ENCODE peak calls at places on chromosomes 11 and 22, in five cellular contexts. One of them, this sample, is unnamed.

GRCh38 chr11:1879342-1879940 is 12.3 kb downstream of the PRR33 start:
- DNase-seq in neuronal stem cell: no peak
- DNase-seq in mesenchymal stem cell: no peak
- DNase-seq in neural progenitor cell: no peak
- DNase-seq in A549: no peak
- DNase-seq in this sample: no peak

GRCh38 chr22:23278883-23279675 is 98.8 kb downstream of the BCR start:
- DNase-seq in neuronal stem cell: no peak
- DNase-seq in mesenchymal stem cell: no peak
- DNase-seq in neural progenitor cell: no peak
- DNase-seq in A549: peak; percentile 32
- DNase-seq in this sample: peak; percentile 49

GRCh38 chr11:110992481-110992880 is 253.0 kb upstream of the POU2AF2 start:
- DNase-seq in neuronal stem cell: no peak
- DNase-seq in mesenchymal stem cell: no peak
- DNase-seq in neural progenitor cell: no peak
- DNase-seq in A549: no peak
- DNase-seq in this sample: no peak

GRCh38 chr22:39365406-39365782 is 15.6 kb downstream of the SYNGR1 start:
- DNase-seq in neuronal stem cell: no peak
- DNase-seq in mesenchymal stem cell: no peak
- DNase-seq in neural progenitor cell: no peak
- DNase-seq in A549: no peak
- DNase-seq in this sample: no peak

GRCh38 chr11:85748455-85748891 is 62.5 kb downstream of the SYTL2 start:
- DNase-seq in neuronal stem cell: no peak
- DNase-seq in mesenchymal stem cell: no peak
- DNase-seq in neural progenitor cell: no peak
- DNase-seq in A549: no peak
- DNase-seq in this sample: peak; percentile 90

GRCh38 chr22:27980424-27981148 is 61.5 kb upstream of the PITPNB start:
- DNase-seq in neuronal stem cell: no peak
- DNase-seq in mesenchymal stem cell: no peak
- DNase-seq in neural progenitor cell: peak; percentile 59
- DNase-seq in A549: no peak
- DNase-seq in this sample: no peak

GRCh38 chr11:84012171-84012826 is 726.1 kb upstream of the CCDC90B start:
- DNase-seq in neuronal stem cell: no peak
- DNase-seq in mesenchymal stem cell: peak; percentile 12
- DNase-seq in neural progenitor cell: no peak
- DNase-seq in A549: no peak
- DNase-seq in this sample: no peak

GRCh38 chr22:35126993-35127392 is 61.0 kb downstream of the ISX start:
- DNase-seq in neuronal stem cell: no peak
- DNase-seq in mesenchymal stem cell: no peak
- DNase-seq in neural progenitor cell: no peak
- DNase-seq in A549: no peak
- DNase-seq in this sample: no peak

GRCh38 chr11:5247479-5248192 is 2.0 kb downstream of the HBG1 start:
- DNase-seq in neuronal stem cell: no peak
- DNase-seq in mesenchymal stem cell: no peak
- DNase-seq in neural progenitor cell: no peak
- DNase-seq in A549: no peak
- DNase-seq in this sample: no peak

GRCh38 chr22:48268771-48269552 is 1506.5 kb downstream of the TBC1D22A start:
- DNase-seq in neuronal stem cell: no peak
- DNase-seq in mesenchymal stem cell: no peak
- DNase-seq in neural progenitor cell: no peak
- DNase-seq in A549: no peak
- DNase-seq in this sample: no peak

GRCh38 chr11:18768472-18768901 is 23.1 kb downstream of the PTPN5 start:
- DNase-seq in neuronal stem cell: no peak
- DNase-seq in mesenchymal stem cell: no peak
- DNase-seq in neural progenitor cell: no peak
- DNase-seq in A549: no peak
- DNase-seq in this sample: no peak

GRCh38 chr22:43853328-43853931 is 8.9 kb downstream of the SULT4A1 start:
- DNase-seq in neuronal stem cell: no peak
- DNase-seq in mesenchymal stem cell: no peak
- DNase-seq in neural progenitor cell: no peak
- DNase-seq in A549: no peak
- DNase-seq in this sample: no peak

GRCh38 chr11:134276396-134277175 is 407 bp downstream of the GLB1L3 start:
- DNase-seq in neuronal stem cell: no peak
- DNase-seq in mesenchymal stem cell: no peak
- DNase-seq in neural progenitor cell: peak; percentile 56
- DNase-seq in A549: no peak
- DNase-seq in this sample: no peak

GRCh38 chr11:132804258-132804657 is 728.0 kb downstream of the OPCML start:
- DNase-seq in neuronal stem cell: no peak
- DNase-seq in mesenchymal stem cell: no peak
- DNase-seq in neural progenitor cell: peak; percentile 26
- DNase-seq in A549: no peak
- DNase-seq in this sample: no peak

GRCh38 chr11:27039873-27040272 is 742 bp upstream of the BBOX1 start:
- DNase-seq in neuronal stem cell: no peak
- DNase-seq in mesenchymal stem cell: no peak
- DNase-seq in neural progenitor cell: no peak
- DNase-seq in A549: no peak
- DNase-seq in this sample: no peak

GRCh38 chr11:113796663-113797259 is 17.2 kb downstream of the CLDN25 start:
- DNase-seq in neuronal stem cell: no peak
- DNase-seq in mesenchymal stem cell: peak; percentile 58
- DNase-seq in neural progenitor cell: peak; percentile 71
- DNase-seq in A549: peak; percentile 28
- DNase-seq in this sample: peak; percentile 74
- H3K4me2 ChIP-seq in neuronal stem cell: no peak overlapping the region
- H3K4me2 ChIP-seq in mesenchymal stem cell: no peak overlapping the region
- H3K4me2 ChIP-seq in neural progenitor cell: no peak overlapping the region
- H3K4me2 ChIP-seq in A549: no peak overlapping the region
- H3K4me2 ChIP-seq in this sample: no peak overlapping the region

GRCh38 chr11:57224537-57224936 is 12.5 kb downstream of the APLNR start:
- DNase-seq in neuronal stem cell: no peak
- DNase-seq in mesenchymal stem cell: no peak
- DNase-seq in neural progenitor cell: no peak
- DNase-seq in A549: peak; percentile 26
- DNase-seq in this sample: peak; percentile 56

GRCh38 chr11:57219021-57219627 is 17.9 kb downstream of the APLNR start:
- DNase-seq in neuronal stem cell: no peak
- DNase-seq in mesenchymal stem cell: no peak
- DNase-seq in neural progenitor cell: no peak
- DNase-seq in A549: no peak
- DNase-seq in this sample: no peak

GRCh38 chr11:57223601-57224000 is 13.4 kb downstream of the APLNR start:
- DNase-seq in neuronal stem cell: no peak
- DNase-seq in mesenchymal stem cell: no peak
- DNase-seq in neural progenitor cell: no peak
- DNase-seq in A549: no peak
- DNase-seq in this sample: no peak

GRCh38 chr11:57224126-57224525 is 12.9 kb downstream of the APLNR start:
- DNase-seq in neuronal stem cell: no peak
- DNase-seq in mesenchymal stem cell: no peak
- DNase-seq in neural progenitor cell: no peak
- DNase-seq in A549: no peak
- DNase-seq in this sample: no peak

DNA sequence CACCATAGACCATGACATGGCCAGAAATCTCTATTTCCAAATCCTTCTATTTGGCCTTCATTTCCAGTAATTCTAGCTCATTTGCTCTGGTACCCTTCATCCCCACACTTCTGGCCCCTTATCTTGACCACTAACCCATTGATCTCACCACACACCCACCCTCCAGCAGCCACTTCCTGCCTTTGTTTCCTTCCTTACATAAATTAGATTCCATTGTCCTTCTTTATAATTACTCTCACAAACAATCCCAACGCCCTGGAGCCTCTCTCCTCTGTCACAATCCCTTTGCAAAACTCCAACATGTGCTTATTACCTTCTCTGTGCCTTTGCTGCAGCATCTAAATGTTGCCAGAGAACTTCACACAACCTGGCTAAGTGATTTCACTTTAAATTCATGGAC is 14.8 kb downstream of the APLNR start:
- DNase-seq in neuronal stem cell: no peak
- DNase-seq in mesenchymal stem cell: no peak
- DNase-seq in neural progenitor cell: no peak
- DNase-seq in A549: no peak
- DNase-seq in this sample: no peak
- H3K4me2 ChIP-seq in neuronal stem cell: no peak overlapping the region
- H3K4me2 ChIP-seq in mesenchymal stem cell: no peak overlapping the region
- H3K4me2 ChIP-seq in neural progenitor cell: no peak overlapping the region
- H3K4me2 ChIP-seq in A549: no peak overlapping the region
- H3K4me2 ChIP-seq in this sample: no peak overlapping the region

GRCh38 chr11:28347351-28347750 is 239.2 kb downstream of the METTL15 start:
- DNase-seq in neuronal stem cell: no peak
- DNase-seq in mesenchymal stem cell: no peak
- DNase-seq in neural progenitor cell: no peak
- DNase-seq in A549: no peak
- DNase-seq in this sample: peak; percentile 4

GRCh38 chr11:28346209-28346608 is 238.0 kb downstream of the METTL15 start:
- DNase-seq in neuronal stem cell: no peak
- DNase-seq in mesenchymal stem cell: no peak
- DNase-seq in neural progenitor cell: no peak
- DNase-seq in A549: no peak
- DNase-seq in this sample: peak; percentile 44

GRCh38 chr11:28350216-28350615 is 242.0 kb downstream of the METTL15 start:
- DNase-seq in neuronal stem cell: no peak
- DNase-seq in mesenchymal stem cell: no peak
- DNase-seq in neural progenitor cell: no peak
- DNase-seq in A549: no peak
- DNase-seq in this sample: no peak

GRCh38 chr11:28343304-28344233 is 235.4 kb downstream of the METTL15 start:
- DNase-seq in neuronal stem cell: no peak
- DNase-seq in mesenchymal stem cell: peak; percentile 89
- DNase-seq in neural progenitor cell: no peak
- DNase-seq in A549: peak; percentile 24
- DNase-seq in this sample: peak; percentile 77

DNA sequence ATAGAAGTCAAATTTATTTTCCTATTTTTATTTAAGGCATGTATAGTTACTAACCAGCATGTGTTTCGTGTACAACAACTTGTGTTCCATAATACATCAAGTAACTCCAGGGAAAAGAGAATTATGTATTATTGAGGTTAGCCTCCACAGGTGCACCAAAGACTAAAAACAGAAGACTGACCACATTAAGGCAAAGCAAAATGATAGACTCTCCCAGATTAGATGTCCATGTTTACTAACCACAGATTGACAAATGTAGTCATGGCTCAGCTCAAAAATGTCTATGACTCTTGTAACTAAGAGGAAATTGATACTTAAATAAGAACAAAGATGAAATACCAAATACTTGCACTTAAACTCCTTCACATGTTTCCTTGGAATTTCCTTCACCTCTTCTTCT is 238.5 kb downstream of the METTL15 start:
- DNase-seq in neuronal stem cell: no peak
- DNase-seq in mesenchymal stem cell: no peak
- DNase-seq in neural progenitor cell: no peak
- DNase-seq in A549: no peak
- DNase-seq in this sample: peak; percentile 13
- H3K4me2 ChIP-seq in neuronal stem cell: no peak overlapping the region
- H3K4me2 ChIP-seq in mesenchymal stem cell: no peak overlapping the region
- H3K4me2 ChIP-seq in neural progenitor cell: no peak overlapping the region
- H3K4me2 ChIP-seq in A549: no peak overlapping the region
- H3K4me2 ChIP-seq in this sample: no peak overlapping the region

DNA sequence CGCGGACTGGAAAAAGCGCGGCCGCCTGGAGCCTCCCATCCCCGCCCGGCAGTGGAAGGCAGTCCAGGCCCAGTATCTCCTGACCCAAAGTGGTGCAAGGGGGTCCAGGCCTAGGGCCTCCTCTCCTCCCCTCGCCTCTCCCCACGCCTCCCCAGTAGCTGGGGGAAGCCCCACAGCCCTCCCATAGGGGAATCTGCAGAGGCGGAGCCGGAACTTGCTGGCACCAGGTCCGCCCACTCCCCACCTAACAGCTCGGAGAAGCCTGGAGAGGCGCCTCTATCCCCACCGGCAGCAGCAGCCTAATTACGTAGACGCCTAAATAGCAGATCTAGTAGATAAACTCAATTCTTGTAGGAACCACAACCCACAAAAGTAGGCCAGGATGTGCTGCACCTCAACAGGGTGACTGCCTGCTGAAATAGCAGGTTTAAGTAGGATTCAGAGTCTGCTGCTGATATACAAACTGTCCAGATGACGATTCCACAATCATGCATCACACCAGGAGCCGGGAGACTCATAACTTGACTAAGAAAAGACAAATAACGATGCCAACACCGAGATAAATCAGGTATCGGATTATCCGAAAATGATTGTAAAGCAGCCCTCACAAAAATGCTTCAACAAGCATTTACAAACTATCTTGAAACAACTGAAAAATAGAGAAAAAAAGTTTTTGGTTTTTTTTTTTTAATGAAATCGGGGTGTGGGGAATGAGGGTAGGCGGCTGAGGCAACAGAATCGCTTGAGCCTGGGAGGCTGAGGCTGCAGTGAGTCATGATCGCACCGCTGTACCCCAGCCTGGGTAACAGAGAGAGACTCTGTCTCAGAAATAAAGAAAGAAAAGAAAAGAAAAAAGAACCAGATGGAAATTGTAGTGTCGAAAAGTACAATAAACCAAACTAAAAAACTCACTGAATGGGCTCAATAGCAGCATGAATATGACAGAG is 11.4 kb upstream of the BRD1 start:
- DNase-seq in neuronal stem cell: no peak
- DNase-seq in mesenchymal stem cell: no peak
- DNase-seq in neural progenitor cell: peak; percentile 37
- DNase-seq in A549: no peak
- DNase-seq in this sample: no peak
- H3K4me2 ChIP-seq in neuronal stem cell: no peak overlapping the region
- H3K4me2 ChIP-seq in mesenchymal stem cell: no peak overlapping the region
- H3K4me2 ChIP-seq in neural progenitor cell: peak overlapping the region; percentile 4
- H3K4me2 ChIP-seq in A549: no peak overlapping the region
- H3K4me2 ChIP-seq in this sample: no peak overlapping the region

GRCh38 chr11:36034572-36035331 is 90.9 kb downstream of the LDLRAD3 start:
- DNase-seq in neuronal stem cell: no peak
- DNase-seq in mesenchymal stem cell: peak; percentile 90
- DNase-seq in neural progenitor cell: no peak
- DNase-seq in A549: peak; percentile 62
- DNase-seq in this sample: peak; percentile 92

GRCh38 chr11:36033936-36034335 is 90.1 kb downstream of the LDLRAD3 start:
- DNase-seq in neuronal stem cell: no peak
- DNase-seq in mesenchymal stem cell: no peak
- DNase-seq in neural progenitor cell: no peak
- DNase-seq in A549: no peak
- DNase-seq in this sample: no peak

GRCh38 chr11:36037031-36037430 is 93.2 kb downstream of the LDLRAD3 start:
- DNase-seq in neuronal stem cell: no peak
- DNase-seq in mesenchymal stem cell: no peak
- DNase-seq in neural progenitor cell: no peak
- DNase-seq in A549: no peak
- DNase-seq in this sample: peak; percentile 51

GRCh38 chr11:36035454-36035853 is 91.6 kb downstream of the LDLRAD3 start:
- DNase-seq in neuronal stem cell: no peak
- DNase-seq in mesenchymal stem cell: no peak
- DNase-seq in neural progenitor cell: no peak
- DNase-seq in A549: no peak
- DNase-seq in this sample: peak; percentile 57

DNA sequence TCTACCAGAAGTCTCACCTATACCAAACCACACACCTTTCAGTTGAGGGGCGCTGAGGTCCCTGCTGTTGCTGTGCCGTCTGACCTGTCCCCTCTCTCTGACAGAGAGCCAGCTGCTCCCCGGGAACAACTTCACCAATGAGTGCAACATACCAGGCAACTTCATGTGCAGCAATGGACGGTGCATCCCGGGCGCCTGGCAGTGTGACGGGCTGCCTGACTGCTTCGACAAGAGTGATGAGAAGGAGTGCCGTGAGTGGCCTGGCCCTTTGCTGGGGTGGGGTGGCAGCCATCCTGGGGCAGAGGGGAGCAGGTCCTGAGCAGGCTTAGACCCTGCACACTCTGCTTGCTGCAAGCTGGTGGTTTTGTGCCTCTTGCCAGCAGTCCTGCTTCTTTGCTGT is 92.1 kb downstream of the LDLRAD3 start:
- DNase-seq in neuronal stem cell: no peak
- DNase-seq in mesenchymal stem cell: no peak
- DNase-seq in neural progenitor cell: no peak
- DNase-seq in A549: no peak
- DNase-seq in this sample: no peak
- H3K4me2 ChIP-seq in neuronal stem cell: no peak overlapping the region
- H3K4me2 ChIP-seq in mesenchymal stem cell: no peak overlapping the region
- H3K4me2 ChIP-seq in neural progenitor cell: no peak overlapping the region
- H3K4me2 ChIP-seq in A549: no peak overlapping the region
- H3K4me2 ChIP-seq in this sample: peak overlapping the region; percentile 79

This sample was measured in PC-3.